ENCODE peak calls at places on chromosome 3, in four cellular contexts. Q is HepG2, F is K562, U is GM12878. L is an unnamed sample.
A peak's percentile ranks its signal among the peaks of the same experiment; 100 is the strongest.

GRCh38 chr3:126664591-126665214 is 9.8 kb upstream of the TXNRD3 start:
- DNase-seq in Q (peak; percentile 12), F (no peak), U (no peak), L (no peak)

GRCh38 chr3:10702961-10703740 is 112.9 kb upstream of the SLC6A11 start:
- DNase-seq in Q (no peak), F (peak; percentile 93), U (no peak), L (peak; percentile 38)

GRCh38 chr3:113896930-113897329 is 50.9 kb upstream of the ZDHHC23 start:
- DNase-seq in Q (no peak), F (no peak), U (no peak), L (no peak)

GRCh38 chr3:52820741-52821140 is 9.7 kb downstream of the ITIH4 start:
- DNase-seq in Q (peak; percentile 51), F (peak; percentile 62), U (no peak), L (peak; percentile 84)

GRCh38 chr3:56297281-56297680 is 171.0 kb downstream of the ERC2 start:
- DNase-seq in Q (no peak), F (no peak), U (no peak), L (no peak)

GRCh38 chr3:141835557-141836224 is 40.8 kb upstream of the ATP1B3 start:
- DNase-seq in Q (no peak), F (no peak), U (no peak), L (no peak)

GRCh38 chr3:27666708-27667107 is 55.4 kb downstream of the EOMES start:
- DNase-seq in Q (no peak), F (no peak), U (no peak), L (peak; percentile 41)

GRCh38 chr3:190041333-190042041 is 79.2 kb downstream of the P3H2 start:
- DNase-seq in Q (no peak), F (no peak), U (peak; percentile 11), L (peak; percentile 61)

GRCh38 chr3:63625161-63625560 is 27.3 kb upstream of the SNTN start:
- DNase-seq in Q (no peak), F (no peak), U (no peak), L (no peak)

GRCh38 chr3:127536818-127537810 is 53.4 kb downstream of the TPRA1 start:
- DNase-seq in Q (no peak), F (no peak), U (no peak), L (no peak)

GRCh38 chr3:71579934-71580318 is 3.6 kb downstream of the FOXP1 start:
- DNase-seq in Q (peak; percentile 94), F (peak; percentile 7), U (no peak), L (no peak)

GRCh38 chr3:177610677-177611654 is 413.7 kb upstream of the TBL1XR1 start:
- DNase-seq in Q (peak; percentile 62), F (no peak), U (no peak), L (no peak)

GRCh38 chr3:53046171-53047170 is 598 bp upstream of the SFMBT1 start:
- DNase-seq in Q (no peak), F (no peak), U (no peak), L (peak; percentile 86)

GRCh38 chr3:158711886-158712285 is 20.4 kb downstream of the RARRES1 start:
- DNase-seq in Q (no peak), F (no peak), U (no peak), L (no peak)

GRCh38 chr3:132554437-132554836 is 42.6 kb upstream of the ACKR4 start:
- DNase-seq in Q (peak; percentile 13), F (no peak), U (no peak), L (no peak)

GRCh38 chr3:123723527-123724168 is 138.8 kb upstream of the HACD2 start:
- DNase-seq in Q (peak; percentile 62), F (peak; percentile 53), U (peak; percentile 27), L (peak; percentile 51)
- TF ChIP-seq USF2 in Q (no peak), F (no peak), U (no peak), L (no peak)

GRCh38 chr3:197258168-197258755 is 40.1 kb downstream of the DLG1 start:
- DNase-seq in Q (no peak), F (no peak), U (no peak), L (no peak)

GRCh38 chr3:197256104-197256503 is 42.3 kb downstream of the DLG1 start:
- DNase-seq in Q (no peak), F (no peak), U (no peak), L (no peak)

GRCh38 chr3:197257711-197258110 is 40.7 kb downstream of the DLG1 start:
- DNase-seq in Q (no peak), F (no peak), U (no peak), L (no peak)

GRCh38 chr3:197259096-197259495 is 39.3 kb downstream of the DLG1 start:
- DNase-seq in Q (no peak), F (no peak), U (no peak), L (no peak)

GRCh38 chr3:197256836-197257444 is 41.5 kb downstream of the DLG1 start:
- DNase-seq in Q (peak; percentile 41), F (peak; percentile 22), U (no peak), L (no peak)
- H3K79me2 ChIP-seq in Q (peaks cover 100% of the 10 kb centered on the region), F (peaks cover 92% of the 10 kb centered on the region), U (peaks cover 42% of the 10 kb centered on the region), L (peaks cover 3% of the 10 kb centered on the region)

DNA sequence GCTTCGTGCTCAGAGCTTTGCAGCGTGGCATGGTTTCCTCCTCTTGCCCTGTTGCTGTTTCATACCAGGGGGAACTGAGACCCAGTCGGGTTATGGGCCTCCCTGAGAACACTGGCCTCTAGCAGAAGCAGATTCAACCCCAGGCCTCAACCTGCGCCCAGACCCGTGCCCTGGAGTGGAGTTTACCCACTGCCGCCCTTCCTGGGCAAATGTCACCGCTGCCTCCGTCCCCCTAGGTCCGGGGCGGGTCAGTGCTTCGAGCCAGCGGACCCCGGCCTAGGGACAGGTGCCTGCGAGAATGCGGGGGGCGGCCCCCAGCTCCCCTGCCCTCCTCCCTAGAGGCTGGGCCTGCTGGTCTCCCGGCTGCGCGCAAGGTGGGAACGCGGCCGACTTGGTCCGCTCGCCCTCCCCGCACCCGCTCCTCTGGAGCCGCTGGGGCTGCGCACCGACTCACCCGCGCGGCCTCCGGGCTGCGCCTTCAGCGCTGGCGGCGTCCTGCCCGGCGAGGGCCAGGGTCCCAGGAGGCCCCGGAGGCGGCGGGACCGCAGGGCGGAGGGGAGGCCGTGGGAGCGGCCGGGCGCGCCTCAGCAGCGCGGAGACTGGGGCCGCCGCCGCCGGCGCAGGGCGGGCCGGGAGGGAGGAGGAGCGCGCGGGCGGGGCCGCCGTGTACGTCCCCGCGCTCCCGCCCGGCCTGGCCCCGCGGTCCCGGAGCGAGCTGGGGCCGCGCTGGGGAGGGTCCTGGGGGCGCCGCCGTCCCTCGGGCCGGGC is at the start of gene PIGZ:
- DNase-seq in Q (no peak), F (peak; percentile 84), U (no peak), L (no peak)
- TF ChIP-seq ATF2 in Q (no peak), F (no peak), U (no peak), L (no peak)

DNA sequence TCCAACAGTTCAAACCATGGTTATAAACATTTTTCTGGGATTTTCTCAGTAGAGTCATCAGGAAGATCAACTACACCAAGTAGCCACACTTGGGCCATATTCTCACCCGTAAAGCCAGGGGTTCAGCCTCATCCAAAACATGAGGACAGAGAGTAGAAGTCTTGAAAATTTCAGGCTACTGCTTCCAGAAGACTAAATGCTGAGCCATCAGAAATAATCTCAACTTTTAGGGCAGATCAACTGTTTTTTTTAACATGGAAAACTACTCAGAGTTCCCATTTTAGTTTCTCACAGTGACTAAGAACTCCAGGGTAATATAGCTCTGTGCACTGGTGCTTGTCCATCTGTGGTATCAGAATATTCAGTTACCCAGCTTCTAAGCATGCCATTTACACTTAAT is 300.2 kb upstream of the LRRN1 start:
- DNase-seq in Q (no peak), F (no peak), U (no peak), L (no peak)
- TF ChIP-seq USF2 in Q (no peak), F (no peak), U (no peak), L (no peak)

DNA sequence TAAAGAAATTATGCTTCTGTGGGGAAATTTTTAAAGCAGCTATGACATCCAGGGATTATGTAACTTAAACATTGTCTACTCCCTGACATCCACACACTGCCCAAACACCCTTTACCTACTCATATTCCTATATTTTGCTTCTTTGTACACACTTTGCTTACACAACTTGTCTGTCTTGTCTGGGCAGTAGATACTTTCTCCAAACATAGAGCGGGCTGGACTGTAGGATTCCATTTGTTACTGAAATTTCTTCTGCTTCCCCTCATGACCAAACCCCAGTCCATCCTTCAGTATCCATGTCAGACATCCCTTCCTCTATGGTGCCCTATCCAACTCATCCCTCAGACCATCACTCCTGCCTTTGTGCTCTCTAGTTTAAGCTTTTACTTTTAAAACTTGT is 19.9 kb downstream of the NCEH1 start:
- DNase-seq in Q (no peak), F (no peak), U (no peak), L (no peak)
- H3K79me2 ChIP-seq in Q (peaks cover 45% of the 10 kb centered on the region), F (no peaks in the 10 kb centered on the region), U (no peaks in the 10 kb centered on the region), L (no peaks in the 10 kb centered on the region)

GRCh38 chr3:184335291-184335660 is 2.1 kb upstream of the FAM131A start:
- DNase-seq in Q (no peak), F (no peak), U (no peak), L (no peak)
- TF ChIP-seq ATF2 in Q (no peak), F (no peak), U (no peak), L (peak; percentile 36)

GRCh38 chr3:20145874-20146273 is 40.1 kb downstream of the SGO1 start:
- DNase-seq in Q (no peak), F (no peak), U (no peak), L (no peak)
- TF ChIP-seq USF2 in Q (no peak), F (no peak), U (no peak), L (no peak)

L was measured in H1.